ENCODE peak calls at places on chromosomes 13 and 19, in nine cellular contexts. N is GDM1; C is cerebellum; P is activated T-helper 1 cell treated with anti-CD3 and anti-CD28 coated beads, Interleukin-12 subunit alpha, Interleukin-12 subunit beta, Interleukin-2, Interleukin-4 antibody, amounts not matched to agents 30 ng/mL and 10 ng/mL and 1 ng/mL, durations not matched to agents 14 hours and 24 hours and 36 hours; U is progenitor cell of endocrine pancreas; M is BJ; O is activated naive CD4-positive, alpha-beta T cell treated with anti-CD3 and anti-CD28 coated beads, Interleukin-2, amount 50 U/mL, for 16 hours; A is NCI-H2081; Y is ecto neural progenitor cell. I is an unnamed sample.

GRCh38 chr13:20002766-20003165 is 44.2 kb downstream of the ZMYM2 start:
- DNase-seq in N (no peak), C (no peak), P (no peak), U (no peak), M (no peak), O (no peak), A (no peak), Y (no peak), I (no peak)

GRCh38 chr19:46472592-46472991 is 1.2 kb upstream of the PNMA8A start:
- DNase-seq in N (no peak), C (no peak), P (no peak), U (no peak), M (no peak), O (no peak), A (no peak), Y (no peak), I (no peak)

GRCh38 chr19:11180346-11180745 is 17.0 kb downstream of the KANK2 start:
- DNase-seq in N (no peak), C (no peak), P (no peak), U (no peak), M (no peak), O (no peak), A (no peak), Y (no peak), I (no peak)

GRCh38 chr13:57630661-57631606 is 610 bp upstream of the PCDH17 start:
- DNase-seq in N (no peak), C (no peak), P (no peak), U (no peak), M (no peak), O (no peak), A (no peak), Y (peak), I (no peak)

GRCh38 chr19:55112246-55112780 is 5.1 kb downstream of the PPP1R12C start:
- DNase-seq in N (no peak), C (no peak), P (no peak), U (no peak), M (no peak), O (no peak), A (no peak), Y (peak), I (no peak)

GRCh38 chr13:81381560-81381959 is 1040.6 kb upstream of the SPRY2 start:
- DNase-seq in N (no peak), C (no peak), P (no peak), U (no peak), M (no peak), O (no peak), A (no peak), Y (no peak), I (no peak)

GRCh38 chr13:67554296-67554695 is 324.2 kb upstream of the PCDH9 start:
- DNase-seq in N (no peak), C (no peak), P (no peak), U (no peak), M (no peak), O (no peak), A (no peak), Y (no peak), I (no peak)

GRCh38 chr19:58554494-58555368 is at the start of gene CHMP2A:
- DNase-seq in N (no peak), C (peak), P (peak), U (peak), M (peak), O (peak), A (no peak), Y (peak), I (peak)

GRCh38 chr19:40799558-40800338 is 757 bp downstream of the EGLN2 start:
- DNase-seq in N (no peak), C (no peak), P (no peak), U (no peak), M (no peak), O (no peak), A (no peak), Y (no peak), I (no peak)

GRCh38 chr13:97395437-97396136 is 38.4 kb upstream of the RAP2A start:
- DNase-seq in N (no peak), C (no peak), P (no peak), U (no peak), M (no peak), O (no peak), A (no peak), Y (no peak), I (no peak)

GRCh38 chr19:3006075-3006767 is 22.9 kb downstream of the TLE2 start:
- DNase-seq in N (no peak), C (no peak), P (no peak), U (no peak), M (no peak), O (peak), A (no peak), Y (no peak), I (no peak)

GRCh38 chr13:33022986-33023385 is 6.8 kb downstream of the KL start:
- DNase-seq in N (no peak), C (no peak), P (no peak), U (no peak), M (no peak), O (no peak), A (no peak), Y (no peak), I (no peak)

GRCh38 chr19:42088471-42089190 is 12.7 kb downstream of the ZNF574 start:
- DNase-seq in N (no peak), C (no peak), P (no peak), U (no peak), M (no peak), O (no peak), A (no peak), Y (no peak), I (no peak)

GRCh38 chr13:39789451-39789850 is 134.0 kb downstream of the COG6 start:
- DNase-seq in N (no peak), C (no peak), P (no peak), U (no peak), M (no peak), O (no peak), A (no peak), Y (no peak), I (no peak)